ENCODE peak calls at places on chromosomes 6 and 20, in four cellular contexts. J, V, Z and X are unnamed samples. For H3K27me3, the result is how much of the 10 kb centered on the place peaks cover.

GRCh38 chr6:165002866-165003265 is 306.5 kb downstream of the C6orf118 start:
- DNase-seq in J (no peak), V (no peak), Z (no peak), X (no peak)

GRCh38 chr6:35402136-35402855 is 49.8 kb upstream of the FANCE start:
- DNase-seq in J (no peak), V (no peak), Z (no peak), X (no peak)

GRCh38 chr20:49526568-49526967 is 41.4 kb downstream of the PTGIS start:
- DNase-seq in J (no peak), V (no peak), Z (no peak), X (no peak)

GRCh38 chr6:81793811-81794210 is 41.3 kb upstream of the TENT5A start:
- DNase-seq in J (no peak), V (no peak), Z (no peak), X (no peak)

GRCh38 chr6:53484409-53485280 is 60.3 kb downstream of the GCLC start:
- DNase-seq in J (peak), V (peak), Z (peak), X (peak)

GRCh38 chr6:85401186-85402062 is 48.5 kb upstream of the NT5E start:
- DNase-seq in J (no peak), V (no peak), Z (no peak), X (no peak)

GRCh38 chr6:141057761-141058160 is 1075.0 kb upstream of the GJE1 start:
- DNase-seq in J (no peak), V (no peak), Z (no peak), X (no peak)

GRCh38 chr6:168165373-168165772 is 86.4 kb upstream of the FRMD1 start:
- DNase-seq in J (no peak), V (no peak), Z (no peak), X (no peak)

GRCh38 chr6:18391018-18391417 is 3.9 kb downstream of the RNF144B start:
- DNase-seq in J (no peak), V (no peak), Z (no peak), X (no peak)

GRCh38 chr6:12096342-12096741 is 84.2 kb downstream of the HIVEP1 start:
- DNase-seq in J (no peak), V (no peak), Z (no peak), X (no peak)

GRCh38 chr6:90083891-90084290 is 189.6 kb downstream of the GJA10 start:
- DNase-seq in J (no peak), V (peak), Z (no peak), X (no peak)

GRCh38 chr6:47701374-47701773 is 3.0 kb downstream of the ADGRF4 start:
- DNase-seq in J (peak), V (no peak), Z (no peak), X (no peak)

GRCh38 chr6:7267521-7268091 is 45.4 kb downstream of the SSR1 start:
- DNase-seq in J (peak), V (no peak), Z (no peak), X (peak)

GRCh38 chr6:44564906-44565524 is 177.5 kb downstream of the CDC5L start:
- DNase-seq in J (no peak), V (no peak), Z (no peak), X (no peak)

GRCh38 chr6:4895971-4896370 is 107.9 kb downstream of the RPP40 start:
- DNase-seq in J (no peak), V (no peak), Z (no peak), X (no peak)

GRCh38 chr6:104462811-104463599 is 396.7 kb downstream of the HACE1 start:
- DNase-seq in J (no peak), V (no peak), Z (no peak), X (no peak)

GRCh38 chr6:13526718-13527668 is 39.6 kb upstream of the GFOD1 start:
- DNase-seq in J (peak), V (peak), Z (no peak), X (peak)

GRCh38 chr6:99604161-99605073 is 2.2 kb upstream of the PRDM13 start:
- DNase-seq in J (no peak), V (no peak), Z (no peak), X (no peak)
- H3K27me3 ChIP-seq in J (half or more), V (half or more), Z (half or more), X (half or more)

GRCh38 chr6:33720998-33721397 is 9.5 kb upstream of the UQCC2 start:
- DNase-seq in J (no peak), V (no peak), Z (no peak), X (no peak)

GRCh38 chr6:33723576-33724085 is 12.1 kb upstream of the UQCC2 start:
- DNase-seq in J (no peak), V (no peak), Z (no peak), X (no peak)

GRCh38 chr6:33719326-33719987 is 8.0 kb upstream of the UQCC2 start:
- DNase-seq in J (no peak), V (no peak), Z (no peak), X (no peak)

GRCh38 chr6:33722103-33722646 is 10.7 kb upstream of the UQCC2 start:
- DNase-seq in J (no peak), V (no peak), Z (no peak), X (no peak)

GRCh38 chr6:33721529-33721928 is 10.0 kb upstream of the UQCC2 start:
- DNase-seq in J (no peak), V (no peak), Z (no peak), X (no peak)
- H3K27me3 ChIP-seq in J (under half), V (under half), Z (under half), X (under half)

DNA sequence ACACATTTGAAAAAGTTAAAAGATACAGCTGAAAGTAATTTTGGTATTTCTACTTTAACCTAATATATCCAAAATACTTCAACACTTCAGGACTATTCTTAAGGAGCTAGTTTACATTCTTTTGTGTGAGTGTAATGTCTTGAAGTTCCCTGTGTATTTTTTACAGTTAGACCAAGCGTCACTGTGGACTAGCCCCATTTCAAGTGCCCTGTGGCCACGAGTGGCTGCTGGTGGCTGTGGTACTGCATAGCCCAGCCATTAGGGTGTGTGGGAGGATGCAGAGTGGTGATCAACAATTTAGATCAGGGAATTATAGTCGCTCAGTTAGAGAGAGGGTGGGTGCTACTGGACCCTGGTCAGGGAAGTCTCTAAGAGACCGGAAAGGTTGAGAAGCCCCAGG is 878 bp upstream of the CST5 start:
- DNase-seq in J (peak), V (no peak), Z (no peak), X (no peak)
- H3K27me3 ChIP-seq in J (under half), V (under half), Z (under half), X (under half)

GRCh38 chr20:63093966-63094766 is 87.4 kb upstream of the BHLHE23 start:
- DNase-seq in J (no peak), V (no peak), Z (no peak), X (peak)

GRCh38 chr20:63090682-63091571 is 84.2 kb upstream of the BHLHE23 start:
- DNase-seq in J (no peak), V (no peak), Z (no peak), X (peak)

GRCh38 chr20:63091901-63092659 is 85.3 kb upstream of the BHLHE23 start:
- DNase-seq in J (no peak), V (no peak), Z (no peak), X (peak)

GRCh38 chr20:63094767-63095499 is 88.2 kb upstream of the BHLHE23 start:
- DNase-seq in J (no peak), V (no peak), Z (no peak), X (no peak)

DNA sequence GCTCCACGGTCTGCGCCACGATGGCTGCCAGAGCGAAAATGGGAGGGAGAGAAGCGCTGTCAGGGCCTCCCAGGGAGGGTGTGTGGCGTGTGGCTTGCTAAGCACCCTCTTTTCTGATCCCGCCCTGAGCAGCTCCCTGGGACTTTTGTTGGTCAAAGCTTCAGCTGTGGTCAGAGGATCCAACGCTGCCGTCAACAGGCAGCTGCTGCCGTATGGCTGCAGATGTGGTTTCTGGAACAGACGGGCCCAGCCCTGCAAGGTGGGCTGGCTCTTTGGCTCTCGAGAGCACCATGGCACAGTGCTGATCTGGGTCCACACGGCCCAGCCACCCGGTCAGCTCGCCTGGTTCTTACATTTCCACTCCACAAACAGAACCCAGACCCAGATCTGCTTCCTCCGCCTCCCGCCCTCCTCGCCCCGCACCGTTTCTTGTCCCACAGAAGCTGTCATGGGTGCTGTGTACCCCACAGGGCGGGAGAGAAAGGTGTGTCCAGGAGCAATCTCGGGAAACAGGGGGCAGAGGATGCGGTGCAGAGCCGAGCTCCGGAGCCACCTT is 86.0 kb upstream of the BHLHE23 start:
- DNase-seq in J (no peak), V (no peak), Z (no peak), X (peak)
- H3K27me3 ChIP-seq in J (under half), V (under half), Z (half or more), X (under half)